ENCODE peak calls at places on chromosomes 4 and X, in eight cellular contexts. One of them, this sample, is unnamed.

GRCh38 chr4:142354794-142355416 is 491.2 kb downstream of the INPP4B start:
- DNase-seq in NCI-H2029 treated with DMSO at 0.1 percent for 48 hours: no peak
- DNase-seq in NCI-H2107: no peak
- DNase-seq in body of pancreas: no peak
- DNase-seq in EL: no peak
- DNase-seq in fibroblast of mammary gland: no peak
- DNase-seq in stimulated activated CD8-positive, alpha-beta memory T cell treated with anti-CD3 and anti-CD28 coated beads, Interleukin-7, amount 100 ng/mL, for 1 hour: no peak
- DNase-seq in B cell: no peak
- DNase-seq in this sample: no peak

GRCh38 chr4:106240699-106241098 is 75.3 kb downstream of the TBCK start:
- DNase-seq in fibroblast of mammary gland: no peak
- DNase-seq in EL: no peak
- DNase-seq in NCI-H2029 treated with DMSO at 0.1 percent for 48 hours: no peak
- DNase-seq in B cell: no peak
- DNase-seq in body of pancreas: no peak
- DNase-seq in NCI-H2107: no peak
- DNase-seq in stimulated activated CD8-positive, alpha-beta memory T cell treated with anti-CD3 and anti-CD28 coated beads, Interleukin-7, amount 100 ng/mL, for 1 hour: no peak
- DNase-seq in this sample: no peak

GRCh38 chr4:15654556-15655222 is 468 bp downstream of the FBXL5 start:
- DNase-seq in EL: peak
- DNase-seq in stimulated activated CD8-positive, alpha-beta memory T cell treated with anti-CD3 and anti-CD28 coated beads, Interleukin-7, amount 100 ng/mL, for 1 hour: peak
- DNase-seq in fibroblast of mammary gland: peak
- DNase-seq in B cell: no peak
- DNase-seq in NCI-H2107: no peak
- DNase-seq in NCI-H2029 treated with DMSO at 0.1 percent for 48 hours: no peak
- DNase-seq in body of pancreas: peak
- DNase-seq in this sample: peak

GRCh38 chrX:110454336-110454735 is 95.7 kb downstream of the RTL9 start:
- DNase-seq in NCI-H2107: no peak
- DNase-seq in fibroblast of mammary gland: no peak
- DNase-seq in body of pancreas: no peak
- DNase-seq in NCI-H2029 treated with DMSO at 0.1 percent for 48 hours: no peak
- DNase-seq in B cell: no peak
- DNase-seq in EL: no peak
- DNase-seq in stimulated activated CD8-positive, alpha-beta memory T cell treated with anti-CD3 and anti-CD28 coated beads, Interleukin-7, amount 100 ng/mL, for 1 hour: no peak
- DNase-seq in this sample: no peak

GRCh38 chr4:70571772-70572171 is 20.3 kb upstream of the AMBN start:
- DNase-seq in NCI-H2107: no peak
- DNase-seq in fibroblast of mammary gland: no peak
- DNase-seq in EL: no peak
- DNase-seq in stimulated activated CD8-positive, alpha-beta memory T cell treated with anti-CD3 and anti-CD28 coated beads, Interleukin-7, amount 100 ng/mL, for 1 hour: no peak
- DNase-seq in NCI-H2029 treated with DMSO at 0.1 percent for 48 hours: no peak
- DNase-seq in body of pancreas: no peak
- DNase-seq in B cell: no peak
- DNase-seq in this sample: no peak

GRCh38 chrX:117689956-117690355 is 426.7 kb downstream of the KLHL13 start:
- DNase-seq in NCI-H2107: no peak
- DNase-seq in NCI-H2029 treated with DMSO at 0.1 percent for 48 hours: no peak
- DNase-seq in stimulated activated CD8-positive, alpha-beta memory T cell treated with anti-CD3 and anti-CD28 coated beads, Interleukin-7, amount 100 ng/mL, for 1 hour: no peak
- DNase-seq in B cell: no peak
- DNase-seq in EL: no peak
- DNase-seq in body of pancreas: no peak
- DNase-seq in fibroblast of mammary gland: no peak
- DNase-seq in this sample: no peak

GRCh38 chrX:1294301-1295067 is 25.9 kb downstream of the CSF2RA start:
- DNase-seq in NCI-H2107: no peak
- DNase-seq in stimulated activated CD8-positive, alpha-beta memory T cell treated with anti-CD3 and anti-CD28 coated beads, Interleukin-7, amount 100 ng/mL, for 1 hour: no peak
- DNase-seq in fibroblast of mammary gland: no peak
- DNase-seq in body of pancreas: no peak
- DNase-seq in NCI-H2029 treated with DMSO at 0.1 percent for 48 hours: no peak
- DNase-seq in EL: no peak
- DNase-seq in B cell: no peak
- DNase-seq in this sample: no peak

GRCh38 chrX:47380268-47380667 is 9.9 kb downstream of the ZNF157 start:
- DNase-seq in NCI-H2107: no peak
- DNase-seq in NCI-H2029 treated with DMSO at 0.1 percent for 48 hours: no peak
- DNase-seq in EL: no peak
- DNase-seq in stimulated activated CD8-positive, alpha-beta memory T cell treated with anti-CD3 and anti-CD28 coated beads, Interleukin-7, amount 100 ng/mL, for 1 hour: peak
- DNase-seq in body of pancreas: peak
- DNase-seq in B cell: peak
- DNase-seq in fibroblast of mammary gland: peak
- DNase-seq in this sample: no peak

GRCh38 chrX:51892921-51893745 is at the start of gene MAGED1:
- DNase-seq in stimulated activated CD8-positive, alpha-beta memory T cell treated with anti-CD3 and anti-CD28 coated beads, Interleukin-7, amount 100 ng/mL, for 1 hour: peak
- DNase-seq in NCI-H2107: peak
- DNase-seq in EL: peak
- DNase-seq in NCI-H2029 treated with DMSO at 0.1 percent for 48 hours: peak
- DNase-seq in fibroblast of mammary gland: peak
- DNase-seq in B cell: peak
- DNase-seq in body of pancreas: peak
- DNase-seq in this sample: peak

GRCh38 chr4:110614981-110615365 is 7.9 kb downstream of the PITX2 start:
- DNase-seq in NCI-H2029 treated with DMSO at 0.1 percent for 48 hours: no peak
- DNase-seq in NCI-H2107: no peak
- DNase-seq in stimulated activated CD8-positive, alpha-beta memory T cell treated with anti-CD3 and anti-CD28 coated beads, Interleukin-7, amount 100 ng/mL, for 1 hour: no peak
- DNase-seq in fibroblast of mammary gland: no peak
- DNase-seq in B cell: no peak
- DNase-seq in body of pancreas: no peak
- DNase-seq in EL: no peak
- DNase-seq in this sample: no peak

GRCh38 chr4:186852078-186852420 is 128.4 kb upstream of the FAT1 start:
- DNase-seq in EL: no peak
- DNase-seq in NCI-H2029 treated with DMSO at 0.1 percent for 48 hours: no peak
- DNase-seq in body of pancreas: no peak
- DNase-seq in NCI-H2107: no peak
- DNase-seq in fibroblast of mammary gland: no peak
- DNase-seq in B cell: no peak
- DNase-seq in stimulated activated CD8-positive, alpha-beta memory T cell treated with anti-CD3 and anti-CD28 coated beads, Interleukin-7, amount 100 ng/mL, for 1 hour: no peak
- DNase-seq in this sample: no peak

GRCh38 chr4:153467154-153467896 is 1.2 kb downstream of the TMEM131L start:
- DNase-seq in NCI-H2029 treated with DMSO at 0.1 percent for 48 hours: peak
- DNase-seq in body of pancreas: peak
- DNase-seq in B cell: peak
- DNase-seq in fibroblast of mammary gland: no peak
- DNase-seq in NCI-H2107: no peak
- DNase-seq in stimulated activated CD8-positive, alpha-beta memory T cell treated with anti-CD3 and anti-CD28 coated beads, Interleukin-7, amount 100 ng/mL, for 1 hour: no peak
- DNase-seq in EL: peak
- DNase-seq in this sample: peak

GRCh38 chr4:134627386-134627785 is 425.8 kb upstream of the PABPC4L start:
- DNase-seq in body of pancreas: no peak
- DNase-seq in EL: no peak
- DNase-seq in NCI-H2107: no peak
- DNase-seq in B cell: no peak
- DNase-seq in fibroblast of mammary gland: no peak
- DNase-seq in NCI-H2029 treated with DMSO at 0.1 percent for 48 hours: no peak
- DNase-seq in stimulated activated CD8-positive, alpha-beta memory T cell treated with anti-CD3 and anti-CD28 coated beads, Interleukin-7, amount 100 ng/mL, for 1 hour: no peak
- DNase-seq in this sample: no peak

GRCh38 chr4:147335183-147335582 is 145.7 kb upstream of the EDNRA start:
- DNase-seq in EL: no peak
- DNase-seq in stimulated activated CD8-positive, alpha-beta memory T cell treated with anti-CD3 and anti-CD28 coated beads, Interleukin-7, amount 100 ng/mL, for 1 hour: no peak
- DNase-seq in fibroblast of mammary gland: no peak
- DNase-seq in NCI-H2029 treated with DMSO at 0.1 percent for 48 hours: no peak
- DNase-seq in NCI-H2107: no peak
- DNase-seq in body of pancreas: no peak
- DNase-seq in B cell: no peak
- DNase-seq in this sample: no peak

GRCh38 chrX:2430265-2430825 is 70.4 kb downstream of the DHRSX start:
- DNase-seq in B cell: no peak
- DNase-seq in EL: no peak
- DNase-seq in NCI-H2029 treated with DMSO at 0.1 percent for 48 hours: no peak
- DNase-seq in stimulated activated CD8-positive, alpha-beta memory T cell treated with anti-CD3 and anti-CD28 coated beads, Interleukin-7, amount 100 ng/mL, for 1 hour: no peak
- DNase-seq in fibroblast of mammary gland: no peak
- DNase-seq in body of pancreas: no peak
- DNase-seq in NCI-H2107: no peak
- DNase-seq in this sample: peak

GRCh38 chrX:130829526-130830515 is 73.2 kb downstream of the ENOX2 start:
- DNase-seq in stimulated activated CD8-positive, alpha-beta memory T cell treated with anti-CD3 and anti-CD28 coated beads, Interleukin-7, amount 100 ng/mL, for 1 hour: no peak
- DNase-seq in B cell: no peak
- DNase-seq in body of pancreas: no peak
- DNase-seq in fibroblast of mammary gland: peak
- DNase-seq in NCI-H2107: no peak
- DNase-seq in EL: no peak
- DNase-seq in NCI-H2029 treated with DMSO at 0.1 percent for 48 hours: no peak
- DNase-seq in this sample: peak

GRCh38 chr4:88246600-88246999 is 37.8 kb downstream of the PPM1K start:
- DNase-seq in EL: no peak
- DNase-seq in NCI-H2029 treated with DMSO at 0.1 percent for 48 hours: no peak
- DNase-seq in stimulated activated CD8-positive, alpha-beta memory T cell treated with anti-CD3 and anti-CD28 coated beads, Interleukin-7, amount 100 ng/mL, for 1 hour: no peak
- DNase-seq in body of pancreas: no peak
- DNase-seq in fibroblast of mammary gland: no peak
- DNase-seq in B cell: no peak
- DNase-seq in NCI-H2107: no peak
- DNase-seq in this sample: no peak

GRCh38 chr4:177907736-177908424 is 465.6 kb upstream of the AGA start:
- DNase-seq in fibroblast of mammary gland: no peak
- DNase-seq in EL: no peak
- DNase-seq in B cell: no peak
- DNase-seq in stimulated activated CD8-positive, alpha-beta memory T cell treated with anti-CD3 and anti-CD28 coated beads, Interleukin-7, amount 100 ng/mL, for 1 hour: no peak
- DNase-seq in body of pancreas: no peak
- DNase-seq in NCI-H2107: no peak
- DNase-seq in NCI-H2029 treated with DMSO at 0.1 percent for 48 hours: no peak
- DNase-seq in this sample: no peak

GRCh38 chr4:124839786-124840390 is 127.4 kb upstream of the ANKRD50 start:
- DNase-seq in fibroblast of mammary gland: no peak
- DNase-seq in NCI-H2029 treated with DMSO at 0.1 percent for 48 hours: no peak
- DNase-seq in NCI-H2107: no peak
- DNase-seq in stimulated activated CD8-positive, alpha-beta memory T cell treated with anti-CD3 and anti-CD28 coated beads, Interleukin-7, amount 100 ng/mL, for 1 hour: no peak
- DNase-seq in EL: no peak
- DNase-seq in body of pancreas: no peak
- DNase-seq in B cell: no peak
- DNase-seq in this sample: no peak

GRCh38 chr4:169225812-169226211 is 44.9 kb downstream of the SH3RF1 start:
- DNase-seq in body of pancreas: no peak
- DNase-seq in EL: peak
- DNase-seq in NCI-H2029 treated with DMSO at 0.1 percent for 48 hours: no peak
- DNase-seq in B cell: no peak
- DNase-seq in NCI-H2107: no peak
- DNase-seq in fibroblast of mammary gland: peak
- DNase-seq in stimulated activated CD8-positive, alpha-beta memory T cell treated with anti-CD3 and anti-CD28 coated beads, Interleukin-7, amount 100 ng/mL, for 1 hour: no peak
- DNase-seq in this sample: peak

GRCh38 chr4:2296621-2297601 is 35.0 kb upstream of the MXD4 start:
- DNase-seq in NCI-H2107: peak
- DNase-seq in NCI-H2029 treated with DMSO at 0.1 percent for 48 hours: no peak
- DNase-seq in EL: no peak
- DNase-seq in body of pancreas: no peak
- DNase-seq in B cell: no peak
- DNase-seq in fibroblast of mammary gland: no peak
- DNase-seq in stimulated activated CD8-positive, alpha-beta memory T cell treated with anti-CD3 and anti-CD28 coated beads, Interleukin-7, amount 100 ng/mL, for 1 hour: no peak
- DNase-seq in this sample: no peak

GRCh38 chrX:15350329-15350996 is 15.1 kb upstream of the PIGA start:
- DNase-seq in stimulated activated CD8-positive, alpha-beta memory T cell treated with anti-CD3 and anti-CD28 coated beads, Interleukin-7, amount 100 ng/mL, for 1 hour: no peak
- DNase-seq in body of pancreas: no peak
- DNase-seq in fibroblast of mammary gland: no peak
- DNase-seq in NCI-H2107: no peak
- DNase-seq in NCI-H2029 treated with DMSO at 0.1 percent for 48 hours: no peak
- DNase-seq in EL: no peak
- DNase-seq in B cell: no peak
- DNase-seq in this sample: no peak

GRCh38 chrX:11765449-11765848 is 7.4 kb downstream of the MSL3 start:
- DNase-seq in NCI-H2107: no peak
- DNase-seq in body of pancreas: no peak
- DNase-seq in EL: no peak
- DNase-seq in stimulated activated CD8-positive, alpha-beta memory T cell treated with anti-CD3 and anti-CD28 coated beads, Interleukin-7, amount 100 ng/mL, for 1 hour: no peak
- DNase-seq in NCI-H2029 treated with DMSO at 0.1 percent for 48 hours: no peak
- DNase-seq in fibroblast of mammary gland: no peak
- DNase-seq in B cell: no peak
- DNase-seq in this sample: no peak

GRCh38 chrX:40733691-40734090 is 1.7 kb downstream of the MED14 start:
- DNase-seq in body of pancreas: no peak
- DNase-seq in fibroblast of mammary gland: no peak
- DNase-seq in NCI-H2107: no peak
- DNase-seq in B cell: no peak
- DNase-seq in NCI-H2029 treated with DMSO at 0.1 percent for 48 hours: no peak
- DNase-seq in EL: no peak
- DNase-seq in stimulated activated CD8-positive, alpha-beta memory T cell treated with anti-CD3 and anti-CD28 coated beads, Interleukin-7, amount 100 ng/mL, for 1 hour: no peak
- DNase-seq in this sample: no peak

GRCh38 chr4:83189631-83190136 is 75.2 kb upstream of the PLAC8 start:
- DNase-seq in body of pancreas: no peak
- DNase-seq in EL: no peak
- DNase-seq in NCI-H2029 treated with DMSO at 0.1 percent for 48 hours: peak
- DNase-seq in NCI-H2107: peak
- DNase-seq in B cell: no peak
- DNase-seq in stimulated activated CD8-positive, alpha-beta memory T cell treated with anti-CD3 and anti-CD28 coated beads, Interleukin-7, amount 100 ng/mL, for 1 hour: no peak
- DNase-seq in fibroblast of mammary gland: no peak
- DNase-seq in this sample: no peak

GRCh38 chrX:44036336-44036735 is 63.1 kb upstream of the NDP start:
- DNase-seq in B cell: no peak
- DNase-seq in NCI-H2029 treated with DMSO at 0.1 percent for 48 hours: no peak
- DNase-seq in stimulated activated CD8-positive, alpha-beta memory T cell treated with anti-CD3 and anti-CD28 coated beads, Interleukin-7, amount 100 ng/mL, for 1 hour: no peak
- DNase-seq in NCI-H2107: no peak
- DNase-seq in body of pancreas: no peak
- DNase-seq in EL: peak
- DNase-seq in fibroblast of mammary gland: peak
- DNase-seq in this sample: no peak

GRCh38 chr4:168139336-168139735 is 47.0 kb downstream of the ANXA10 start:
- DNase-seq in B cell: no peak
- DNase-seq in NCI-H2107: no peak
- DNase-seq in NCI-H2029 treated with DMSO at 0.1 percent for 48 hours: no peak
- DNase-seq in EL: peak
- DNase-seq in fibroblast of mammary gland: peak
- DNase-seq in stimulated activated CD8-positive, alpha-beta memory T cell treated with anti-CD3 and anti-CD28 coated beads, Interleukin-7, amount 100 ng/mL, for 1 hour: no peak
- DNase-seq in body of pancreas: no peak
- DNase-seq in this sample: peak

GRCh38 chr4:163895369-163896005 is 401.0 kb downstream of the TMA16 start:
- DNase-seq in body of pancreas: no peak
- DNase-seq in B cell: no peak
- DNase-seq in fibroblast of mammary gland: no peak
- DNase-seq in NCI-H2107: no peak
- DNase-seq in stimulated activated CD8-positive, alpha-beta memory T cell treated with anti-CD3 and anti-CD28 coated beads, Interleukin-7, amount 100 ng/mL, for 1 hour: no peak
- DNase-seq in EL: no peak
- DNase-seq in NCI-H2029 treated with DMSO at 0.1 percent for 48 hours: no peak
- DNase-seq in this sample: no peak

GRCh38 chr4:7959066-7959465 is 19.4 kb upstream of the AFAP1 start:
- DNase-seq in fibroblast of mammary gland: no peak
- DNase-seq in NCI-H2107: no peak
- DNase-seq in B cell: no peak
- DNase-seq in EL: no peak
- DNase-seq in stimulated activated CD8-positive, alpha-beta memory T cell treated with anti-CD3 and anti-CD28 coated beads, Interleukin-7, amount 100 ng/mL, for 1 hour: no peak
- DNase-seq in NCI-H2029 treated with DMSO at 0.1 percent for 48 hours: no peak
- DNase-seq in body of pancreas: no peak
- DNase-seq in this sample: no peak

GRCh38 chr4:128524311-128524710 is 236.7 kb upstream of the PGRMC2 start:
- DNase-seq in stimulated activated CD8-positive, alpha-beta memory T cell treated with anti-CD3 and anti-CD28 coated beads, Interleukin-7, amount 100 ng/mL, for 1 hour: no peak
- DNase-seq in NCI-H2107: no peak
- DNase-seq in body of pancreas: peak
- DNase-seq in B cell: no peak
- DNase-seq in EL: peak
- DNase-seq in NCI-H2029 treated with DMSO at 0.1 percent for 48 hours: no peak
- DNase-seq in fibroblast of mammary gland: peak
- DNase-seq in this sample: peak

GRCh38 chr4:19358015-19358414 is 893.7 kb upstream of the SLIT2 start:
- DNase-seq in NCI-H2029 treated with DMSO at 0.1 percent for 48 hours: no peak
- DNase-seq in B cell: no peak
- DNase-seq in NCI-H2107: no peak
- DNase-seq in body of pancreas: no peak
- DNase-seq in stimulated activated CD8-positive, alpha-beta memory T cell treated with anti-CD3 and anti-CD28 coated beads, Interleukin-7, amount 100 ng/mL, for 1 hour: no peak
- DNase-seq in EL: peak
- DNase-seq in fibroblast of mammary gland: peak
- DNase-seq in this sample: peak

GRCh38 chrX:13418126-13419091 is 98.6 kb upstream of the ATXN3L start:
- DNase-seq in NCI-H2029 treated with DMSO at 0.1 percent for 48 hours: no peak
- DNase-seq in stimulated activated CD8-positive, alpha-beta memory T cell treated with anti-CD3 and anti-CD28 coated beads, Interleukin-7, amount 100 ng/mL, for 1 hour: no peak
- DNase-seq in B cell: no peak
- DNase-seq in NCI-H2107: no peak
- DNase-seq in body of pancreas: no peak
- DNase-seq in EL: peak
- DNase-seq in fibroblast of mammary gland: peak
- DNase-seq in this sample: peak

GRCh38 chrX:46876901-46877300 is 35.3 kb upstream of the JADE3 start:
- DNase-seq in NCI-H2029 treated with DMSO at 0.1 percent for 48 hours: no peak
- DNase-seq in body of pancreas: no peak
- DNase-seq in B cell: no peak
- DNase-seq in EL: no peak
- DNase-seq in stimulated activated CD8-positive, alpha-beta memory T cell treated with anti-CD3 and anti-CD28 coated beads, Interleukin-7, amount 100 ng/mL, for 1 hour: no peak
- DNase-seq in NCI-H2107: no peak
- DNase-seq in fibroblast of mammary gland: no peak
- DNase-seq in this sample: no peak